ENCODE peak calls at places on chromosomes 12 and 14, in six cellular contexts. X is NCI-H345; Y is IMR-90; W is cardiac fibroblast; G is T-helper 1 cell; N is stimulated activated naive CD4-positive, alpha-beta T cell. E is an unnamed sample.

GRCh38 chr14:37791384-37792036 is 196.1 kb downstream of the TTC6 start:
- DNase-seq in N (no peak), X (no peak), W (no peak), Y (no peak), G (no peak), E (no peak)

GRCh38 chr12:45577844-45578399 is 151.6 kb upstream of the ARID2 start:
- DNase-seq in W (no peak), X (no peak), Y (no peak), N (no peak), G (no peak), E (peak; percentile 2)

GRCh38 chr14:103738706-103739451 is 23.3 kb downstream of the ZFYVE21 start:
- DNase-seq in X (no peak), W (no peak), Y (no peak), N (no peak), G (no peak), E (no peak)

GRCh38 chr12:8773456-8773855 is 49.0 kb upstream of the A2ML1 start:
- DNase-seq in G (no peak), Y (no peak), W (no peak), N (no peak), X (no peak), E (no peak)

GRCh38 chr12:130049666-130050065 is 112.6 kb upstream of the FZD10 start:
- DNase-seq in X (no peak), W (no peak), Y (no peak), N (no peak), G (no peak), E (peak; percentile 14)

GRCh38 chr12:47686645-47687240 is 19.1 kb downstream of the RPAP3 start:
- DNase-seq in N (peak; percentile 39), W (peak; percentile 60), Y (peak; percentile 67), X (no peak), G (peak; percentile 22), E (peak; percentile 32)

GRCh38 chr14:99037777-99038176 is 234.2 kb downstream of the BCL11B start:
- DNase-seq in N (no peak), Y (no peak), X (no peak), G (no peak), W (no peak), E (no peak)

GRCh38 chr14:28666961-28667360 is 99.6 kb upstream of the FOXG1 start:
- DNase-seq in X (no peak), G (no peak), W (no peak), Y (no peak), N (no peak), E (no peak)

GRCh38 chr12:84642201-84642600 is 270.4 kb downstream of the SLC6A15 start:
- DNase-seq in G (no peak), Y (peak; percentile 22), X (no peak), N (no peak), W (no peak), E (peak; percentile 23)

E was measured in NCI-H510A treated with DMSO at 0.1 percent for 48 hours.